ENCODE peak calls at places on chromosomes 7 and 10, in nine cellular contexts. One of them, this sample, is unnamed.

GRCh38 chr10:121080324-121080807 is 229.2 kb downstream of the WDR11 start:
- DNase-seq in HEK293T: peak; percentile 50
- DNase-seq in psoas muscle: peak; percentile 52
- DNase-seq in NCI-H1105: no peak
- DNase-seq in OCI-M1: no peak
- DNase-seq in CD8-positive, alpha-beta T cell: no peak
- DNase-seq in SW480: no peak
- DNase-seq in hippocampal formation: no peak
- DNase-seq in HuH-7.5: no peak
- DNase-seq in this sample: no peak

GRCh38 chr7:117041007-117041406 is 87.7 kb downstream of the ST7 start:
- DNase-seq in HEK293T: no peak
- DNase-seq in OCI-M1: no peak
- DNase-seq in hippocampal formation: no peak
- DNase-seq in HuH-7.5: no peak
- DNase-seq in psoas muscle: no peak
- DNase-seq in SW480: no peak
- DNase-seq in NCI-H1105: no peak
- DNase-seq in CD8-positive, alpha-beta T cell: no peak
- DNase-seq in this sample: no peak

GRCh38 chr10:122630526-122630925 is 69.1 kb downstream of the C10orf120 start:
- DNase-seq in HEK293T: no peak
- DNase-seq in HuH-7.5: no peak
- DNase-seq in SW480: no peak
- DNase-seq in hippocampal formation: no peak
- DNase-seq in OCI-M1: no peak
- DNase-seq in psoas muscle: no peak
- DNase-seq in NCI-H1105: no peak
- DNase-seq in CD8-positive, alpha-beta T cell: no peak
- DNase-seq in this sample: no peak

GRCh38 chr10:127148066-127148932 is 48.1 kb downstream of the INSYN2A start:
- DNase-seq in NCI-H1105: no peak
- DNase-seq in HEK293T: no peak
- DNase-seq in SW480: peak; percentile 76
- DNase-seq in hippocampal formation: peak; percentile 8
- DNase-seq in OCI-M1: peak; percentile 52
- DNase-seq in CD8-positive, alpha-beta T cell: no peak
- DNase-seq in HuH-7.5: no peak
- DNase-seq in psoas muscle: no peak
- DNase-seq in this sample: no peak

GRCh38 chr7:70712942-70713341 is 419.0 kb upstream of the GALNT17 start:
- DNase-seq in OCI-M1: no peak
- DNase-seq in HuH-7.5: no peak
- DNase-seq in CD8-positive, alpha-beta T cell: no peak
- DNase-seq in SW480: no peak
- DNase-seq in hippocampal formation: no peak
- DNase-seq in NCI-H1105: no peak
- DNase-seq in psoas muscle: peak; percentile 78
- DNase-seq in HEK293T: no peak
- DNase-seq in this sample: no peak

GRCh38 chr7:151782598-151783448 is 94.1 kb downstream of the PRKAG2 start:
- DNase-seq in CD8-positive, alpha-beta T cell: peak; percentile 50
- DNase-seq in SW480: peak; percentile 61
- DNase-seq in HuH-7.5: peak; percentile 87
- DNase-seq in NCI-H1105: no peak
- DNase-seq in HEK293T: peak; percentile 94
- DNase-seq in hippocampal formation: peak; percentile 36
- DNase-seq in psoas muscle: peak; percentile 87
- DNase-seq in OCI-M1: peak; percentile 30
- DNase-seq in this sample: no peak

GRCh38 chr10:114337510-114338462 is 66.5 kb downstream of the AFAP1L2 start:
- DNase-seq in NCI-H1105: no peak
- DNase-seq in SW480: peak; percentile 100
- DNase-seq in psoas muscle: no peak
- DNase-seq in HuH-7.5: no peak
- DNase-seq in HEK293T: no peak
- DNase-seq in hippocampal formation: no peak
- DNase-seq in CD8-positive, alpha-beta T cell: no peak
- DNase-seq in OCI-M1: no peak
- DNase-seq in this sample: no peak

GRCh38 chr10:6583447-6583846 is 3.4 kb upstream of the PRKCQ start:
- DNase-seq in HEK293T: no peak
- DNase-seq in psoas muscle: no peak
- DNase-seq in SW480: no peak
- DNase-seq in HuH-7.5: no peak
- DNase-seq in NCI-H1105: no peak
- DNase-seq in hippocampal formation: no peak
- DNase-seq in OCI-M1: no peak
- DNase-seq in CD8-positive, alpha-beta T cell: no peak
- DNase-seq in this sample: no peak

GRCh38 chr10:121088524-121088923 is 237.4 kb downstream of the WDR11 start:
- DNase-seq in HEK293T: peak; percentile 53
- DNase-seq in CD8-positive, alpha-beta T cell: no peak
- DNase-seq in psoas muscle: no peak
- DNase-seq in SW480: peak; percentile 44
- DNase-seq in hippocampal formation: peak; percentile 16
- DNase-seq in NCI-H1105: no peak
- DNase-seq in OCI-M1: peak; percentile 3
- DNase-seq in HuH-7.5: no peak
- DNase-seq in this sample: no peak

GRCh38 chr7:77904252-77904651 is 105.7 kb downstream of the PHTF2 start:
- DNase-seq in HuH-7.5: no peak
- DNase-seq in psoas muscle: no peak
- DNase-seq in OCI-M1: no peak
- DNase-seq in HEK293T: no peak
- DNase-seq in NCI-H1105: no peak
- DNase-seq in hippocampal formation: no peak
- DNase-seq in SW480: no peak
- DNase-seq in CD8-positive, alpha-beta T cell: no peak
- DNase-seq in this sample: no peak

GRCh38 chr10:69056536-69057260 is 31.2 kb upstream of the SRGN start:
- DNase-seq in SW480: no peak
- DNase-seq in HuH-7.5: no peak
- DNase-seq in HEK293T: no peak
- DNase-seq in psoas muscle: no peak
- DNase-seq in hippocampal formation: no peak
- DNase-seq in CD8-positive, alpha-beta T cell: no peak
- DNase-seq in OCI-M1: no peak
- DNase-seq in NCI-H1105: no peak
- DNase-seq in this sample: no peak

GRCh38 chr7:97442-97841 is 94.9 kb upstream of the FAM20C start:
- DNase-seq in CD8-positive, alpha-beta T cell: no peak
- DNase-seq in hippocampal formation: no peak
- DNase-seq in NCI-H1105: no peak
- DNase-seq in HuH-7.5: no peak
- DNase-seq in SW480: no peak
- DNase-seq in OCI-M1: no peak
- DNase-seq in HEK293T: no peak
- DNase-seq in psoas muscle: no peak
- DNase-seq in this sample: no peak

GRCh38 chr7:47654672-47655340 is 72.9 kb upstream of the TNS3 start:
- DNase-seq in HuH-7.5: no peak
- DNase-seq in OCI-M1: no peak
- DNase-seq in CD8-positive, alpha-beta T cell: no peak
- DNase-seq in psoas muscle: no peak
- DNase-seq in NCI-H1105: no peak
- DNase-seq in HEK293T: no peak
- DNase-seq in hippocampal formation: no peak
- DNase-seq in SW480: no peak
- DNase-seq in this sample: no peak